ENCODE peak calls at places on chromosomes 5 and 9, in eight cellular contexts. T, O, G, J, Z, U, S and I are unnamed samples. For H3K27me3, the result is how much of the 10 kb centered on the place peaks cover.

GRCh38 chr9:124384849-124385248 is 30.4 kb downstream of the PSMB7 start:
- DNase-seq in T (no peak), O (no peak), G (no peak), J (no peak), Z (no peak), U (no peak), S (no peak), I (no peak)

GRCh38 chr5:80784451-80784850 is 129.7 kb upstream of the DHFR start:
- DNase-seq in T (no peak), O (no peak), G (no peak), J (no peak), Z (no peak), U (no peak), S (no peak), I (no peak)

GRCh38 chr5:94785111-94785510 is 166.6 kb downstream of the SLF1 start:
- DNase-seq in T (peak), O (no peak), G (no peak), J (no peak), Z (no peak), U (no peak), S (no peak), I (no peak)

GRCh38 chr5:141677415-141677814 is 4.6 kb downstream of the ARAP3 start:
- DNase-seq in T (no peak), O (no peak), G (no peak), J (no peak), Z (no peak), U (no peak), S (no peak), I (no peak)

GRCh38 chr5:68883441-68883840 is 210.4 kb upstream of the SLC30A5 start:
- DNase-seq in T (no peak), O (no peak), G (no peak), J (no peak), Z (no peak), U (no peak), S (no peak), I (no peak)

GRCh38 chr5:171757853-171758535 is 27.6 kb upstream of the SMIM23 start:
- DNase-seq in T (peak), O (no peak), G (peak), J (no peak), Z (no peak), U (no peak), S (no peak), I (no peak)

GRCh38 chr5:62296998-62297397 is 9.0 kb upstream of the KIF2A start:
- DNase-seq in T (no peak), O (no peak), G (no peak), J (no peak), Z (no peak), U (no peak), S (no peak), I (no peak)

GRCh38 chr9:131731237-131731995 is 8.5 kb downstream of the RAPGEF1 start:
- DNase-seq in T (peak), O (no peak), G (no peak), J (no peak), Z (no peak), U (no peak), S (no peak), I (no peak)

GRCh38 chr5:126680215-126680817 is 79.6 kb downstream of the PHAX start:
- DNase-seq in T (peak), O (no peak), G (no peak), J (no peak), Z (no peak), U (no peak), S (no peak), I (no peak)

GRCh38 chr5:9198399-9198798 is 347.5 kb downstream of the SEMA5A start:
- DNase-seq in T (peak), O (no peak), G (no peak), J (no peak), Z (no peak), U (no peak), S (no peak), I (no peak)

GRCh38 chr5:54785729-54786548 is 199.5 kb downstream of the ESM1 start:
- DNase-seq in T (peak), O (peak), G (no peak), J (peak), Z (peak), U (peak), S (no peak), I (peak)

GRCh38 chr9:123326662-123327093 is 29.3 kb upstream of the CRB2 start:
- DNase-seq in T (no peak), O (no peak), G (no peak), J (no peak), Z (no peak), U (no peak), S (no peak), I (peak)

GRCh38 chr9:105157178-105157583 is 87.3 kb upstream of the SLC44A1 start:
- DNase-seq in T (peak), O (peak), G (peak), J (peak), Z (peak), U (peak), S (peak), I (peak)

GRCh38 chr5:141680751-141681201 is 1.3 kb downstream of the ARAP3 start:
- DNase-seq in T (peak), O (peak), G (no peak), J (peak), Z (no peak), U (no peak), S (no peak), I (no peak)

GRCh38 chr5:143613329-143613728 is 198.6 kb upstream of the HMHB1 start:
- DNase-seq in T (no peak), O (no peak), G (no peak), J (no peak), Z (no peak), U (no peak), S (no peak), I (no peak)

GRCh38 chr9:114301798-114302565 is 20.9 kb upstream of the ORM1 start:
- DNase-seq in T (no peak), O (no peak), G (no peak), J (peak), Z (peak), U (no peak), S (peak), I (no peak)

GRCh38 chr9:117437283-117437682 is 22.4 kb upstream of the ASTN2 start:
- DNase-seq in T (no peak), O (no peak), G (no peak), J (no peak), Z (no peak), U (no peak), S (no peak), I (no peak)

GRCh38 chr5:9622891-9623547 is 7.1 kb downstream of the TAS2R1 start:
- DNase-seq in T (peak), O (no peak), G (no peak), J (no peak), Z (no peak), U (no peak), S (no peak), I (no peak)

GRCh38 chr9:127224178-127224882 is 40.2 kb upstream of the GARNL3 start:
- DNase-seq in T (peak), O (peak), G (peak), J (peak), Z (peak), U (peak), S (peak), I (peak)
- TF ChIP-seq POLR2A in T (no peak), O (no peak), G (no peak), J (peak), Z (peak), U (peak), S (no peak), I (peak)

GRCh38 chr5:17373406-17374110 is 124.5 kb upstream of the TAF11L2 start:
- DNase-seq in T (no peak), O (no peak), G (no peak), J (no peak), Z (no peak), U (no peak), S (no peak), I (no peak)

GRCh38 chr5:17378346-17378984 is 119.6 kb upstream of the TAF11L2 start:
- DNase-seq in T (peak), O (no peak), G (no peak), J (no peak), Z (no peak), U (no peak), S (no peak), I (no peak)

GRCh38 chr5:17374973-17375844 is 122.8 kb upstream of the TAF11L2 start:
- DNase-seq in T (peak), O (no peak), G (no peak), J (no peak), Z (peak), U (no peak), S (peak), I (no peak)

GRCh38 chr5:17370651-17371050 is 127.4 kb upstream of the TAF11L2 start:
- DNase-seq in T (no peak), O (no peak), G (no peak), J (no peak), Z (no peak), U (no peak), S (no peak), I (no peak)

GRCh38 chr5:17374157-17374556 is 123.9 kb upstream of the TAF11L2 start:
- DNase-seq in T (peak), O (no peak), G (no peak), J (no peak), Z (no peak), U (no peak), S (no peak), I (no peak)
- H3K27ac ChIP-seq in T (no peak), O (no peak), G (no peak), J (no peak), Z (no peak), U (no peak), S (no peak), I (no peak)

DNA sequence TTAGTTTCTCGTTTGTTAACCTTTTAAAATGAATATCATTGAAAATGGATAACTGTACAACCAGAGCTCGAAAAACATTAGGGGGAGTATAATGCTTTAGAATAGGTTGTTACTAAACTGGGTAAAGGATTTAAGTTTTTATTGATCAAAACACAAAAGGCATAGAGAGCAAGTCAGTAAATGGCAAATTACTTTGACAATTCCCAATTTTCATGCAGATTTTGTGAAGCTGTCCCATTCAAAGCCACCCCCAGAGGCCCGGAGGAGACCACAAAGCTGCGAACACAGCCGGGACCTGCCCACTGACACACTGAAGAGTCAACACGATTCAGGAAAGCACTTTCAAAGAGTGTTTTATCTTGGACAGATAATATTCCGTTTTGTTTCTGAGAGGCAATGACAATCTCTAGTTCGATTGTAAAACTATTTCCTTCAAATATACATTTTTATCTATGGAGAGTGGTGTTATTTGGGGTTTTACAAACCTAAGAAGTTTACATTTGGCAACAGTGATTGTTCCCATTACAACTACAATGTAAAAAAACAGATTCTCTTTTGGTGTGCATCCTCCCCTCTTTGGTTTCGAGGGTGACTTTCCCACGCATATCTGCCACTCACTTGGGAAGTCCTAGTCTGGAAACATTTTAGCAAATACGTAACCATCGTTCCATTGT is 182.6 kb upstream of the TBCA start:
- DNase-seq in T (no peak), O (no peak), G (no peak), J (no peak), Z (no peak), U (no peak), S (no peak), I (no peak)
- H3K27me3 ChIP-seq in T (under half), O (under half), G (under half), J (half or more), Z (under half), U (under half), S (under half), I (under half)

DNA sequence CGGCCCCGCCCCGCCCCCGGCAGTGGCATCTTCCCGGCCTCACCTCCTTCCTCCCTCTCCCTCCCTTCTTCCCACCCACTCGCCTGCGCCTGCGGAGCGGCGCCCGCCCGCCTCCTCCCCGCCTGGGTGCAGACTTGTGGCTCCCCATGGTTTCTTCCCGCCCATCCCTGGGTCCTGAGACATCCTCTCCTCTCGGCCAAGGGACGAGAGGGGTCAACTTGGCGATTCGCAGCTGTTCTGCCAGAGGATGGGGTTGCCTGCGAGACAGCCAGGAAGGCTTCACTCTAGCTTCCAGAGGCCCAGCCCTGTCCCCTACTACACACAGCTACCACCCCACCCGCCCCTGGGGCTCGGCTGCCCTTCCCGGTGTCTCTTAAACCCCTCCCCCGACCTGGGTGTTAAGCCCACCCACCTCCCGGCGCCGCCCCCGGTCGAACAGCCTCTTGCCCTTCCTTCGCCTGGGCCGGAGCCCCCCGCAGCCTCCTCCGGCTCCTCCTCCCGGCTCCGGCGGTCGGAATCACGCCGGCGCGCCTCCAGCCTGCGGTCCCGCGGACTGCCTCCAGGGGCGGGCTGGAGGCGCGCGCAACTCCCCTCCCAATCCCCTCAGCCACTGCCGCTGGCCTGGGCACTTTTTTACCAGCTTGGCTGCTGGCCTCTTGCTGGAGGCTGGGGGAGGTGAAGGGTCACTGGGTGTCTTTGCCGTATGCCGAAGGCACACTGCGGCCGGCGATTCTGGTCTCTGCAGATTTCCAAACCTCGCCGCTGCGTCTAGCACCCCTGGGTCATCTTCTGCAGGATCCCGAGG is 1.9 kb downstream of the JADE2 start:
- DNase-seq in T (peak), O (peak), G (no peak), J (peak), Z (peak), U (peak), S (peak), I (peak)
- TF ChIP-seq POLR2A in T (peak), O (peak), G (no peak), J (peak), Z (peak), U (peak), S (peak), I (peak)

DNA sequence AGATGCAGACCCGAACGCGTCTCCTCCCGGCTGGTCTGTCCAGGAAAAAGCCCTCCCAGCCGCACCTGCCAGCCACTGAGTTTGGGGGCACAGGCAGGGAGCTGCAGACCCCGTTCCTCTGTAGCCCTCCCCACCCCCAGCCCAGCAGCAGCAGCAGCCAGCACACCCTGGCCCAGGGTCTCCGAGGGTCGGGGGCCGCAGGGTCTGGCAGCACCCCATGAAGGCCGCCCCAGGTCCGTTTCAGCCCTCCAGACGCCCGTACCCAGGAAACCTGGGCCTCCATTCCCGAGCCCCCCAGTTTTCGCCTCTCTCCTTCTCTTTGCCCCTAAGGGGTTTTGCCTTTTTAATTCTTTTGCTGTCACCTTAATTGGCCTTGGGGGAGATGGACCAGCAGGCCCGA is 19.7 kb downstream of the EXD3 start:
- DNase-seq in T (no peak), O (no peak), G (no peak), J (no peak), Z (no peak), U (no peak), S (no peak), I (no peak)
- H3K27ac ChIP-seq in T (no peak), O (no peak), G (no peak), J (no peak), Z (no peak), U (no peak), S (no peak), I (no peak)

DNA sequence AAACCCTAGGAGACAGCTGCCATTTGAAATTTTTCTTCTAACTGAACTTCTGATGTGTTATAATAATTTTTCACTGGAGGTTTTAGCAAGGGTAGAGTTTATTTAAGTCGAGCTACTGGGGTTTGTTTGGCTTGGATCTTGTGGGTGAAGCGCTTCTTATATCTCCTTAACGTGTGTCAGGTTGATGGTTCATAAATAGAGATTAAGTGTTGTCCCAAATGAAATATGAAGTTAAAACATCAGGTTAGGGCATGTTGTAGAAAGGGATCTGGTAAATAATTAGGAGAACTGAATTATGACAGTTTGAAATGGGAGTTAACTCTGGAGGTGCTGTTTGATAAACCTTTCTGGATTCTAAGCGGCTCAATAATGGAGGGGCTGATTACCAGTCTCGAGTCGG is 717.1 kb upstream of the WWC1 start:
- DNase-seq in T (no peak), O (no peak), G (no peak), J (no peak), Z (no peak), U (no peak), S (no peak), I (no peak)
- H3K27me3 ChIP-seq in T (under half), O (under half), G (half or more), J (half or more), Z (under half), U (under half), S (under half), I (under half)

DNA sequence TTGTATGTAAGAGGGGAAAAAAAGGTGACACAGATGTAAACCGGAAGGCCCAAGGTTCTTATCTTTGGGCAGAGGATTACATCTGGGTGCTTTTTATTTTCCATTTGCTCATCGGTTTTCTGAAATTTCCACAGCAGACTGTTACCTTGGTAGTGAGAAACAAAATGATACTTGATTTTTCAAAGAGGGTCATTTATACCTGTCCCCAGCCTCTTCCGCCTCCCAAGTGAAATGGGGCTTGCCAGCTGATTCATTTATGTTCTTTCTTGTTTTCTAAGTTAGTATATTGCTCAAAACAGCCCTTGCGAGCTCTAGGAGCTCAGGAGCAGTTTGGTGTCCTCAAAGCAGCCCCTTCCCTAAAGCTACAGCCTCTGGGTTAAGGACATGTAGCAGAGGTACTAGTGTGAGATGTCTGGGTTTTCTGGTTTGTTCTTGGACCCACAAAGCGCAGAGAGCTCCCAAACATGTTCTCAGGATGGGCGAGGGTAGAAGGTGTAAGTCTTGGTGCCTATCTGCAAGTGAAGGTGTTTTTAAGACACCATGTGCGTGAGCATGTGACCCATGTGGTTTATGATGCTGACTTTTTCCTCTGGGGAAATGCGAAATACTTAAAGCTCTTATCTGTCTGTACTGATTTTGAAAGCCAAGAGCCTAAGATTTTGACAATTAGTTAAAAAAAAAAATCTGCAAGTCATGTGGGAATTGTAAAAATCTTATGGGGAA is 38.3 kb downstream of the DAPK1 start:
- DNase-seq in T (no peak), O (no peak), G (no peak), J (no peak), Z (no peak), U (no peak), S (no peak), I (no peak)
- TF ChIP-seq POLR2A in T (no peak), O (no peak), G (no peak), J (no peak), Z (no peak), U (no peak), S (no peak), I (no peak)

DNA sequence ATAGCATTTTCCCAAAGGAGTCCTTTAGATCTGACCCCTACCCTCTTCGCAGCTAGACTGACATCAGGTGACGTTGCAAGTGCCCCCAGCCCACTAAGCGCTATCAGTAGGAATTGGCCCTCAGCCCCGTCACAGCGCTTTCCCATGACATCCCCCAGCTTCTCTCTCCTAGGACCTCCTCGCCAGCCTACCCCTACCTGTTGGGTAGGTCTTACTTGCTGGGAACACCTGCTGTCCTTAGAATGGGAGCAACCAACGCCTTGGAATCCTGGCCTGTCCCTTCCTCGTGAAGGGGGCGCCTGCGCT is 589 bp upstream of the PIP5K1B start:
- DNase-seq in T (no peak), O (no peak), G (no peak), J (no peak), Z (no peak), U (no peak), S (no peak), I (no peak)
- H3K27ac ChIP-seq in T (no peak), O (peak), G (no peak), J (no peak), Z (peak), U (no peak), S (peak), I (peak)